ENCODE peak calls at places on chromosomes 13 and 19, in ten cellular contexts. P is H7; K is EH; Q is stimulated activated CD4-positive, alpha-beta T cell treated with anti-CD3 and anti-CD28 coated beads, Interleukin-4, amount 100 ng/mL, for 24 hours; T is astrocyte of the spinal cord; X is CD8-positive, alpha-beta memory T cell; I is T-helper 2 cell; E is glutamatergic neuron; F is HuH-7; G is osteocyte. V is an unnamed sample.

GRCh38 chr19:28495046-28495445 is 717.9 kb downstream of the UQCRFS1 start:
- DNase-seq in P (no peak), K (no peak), Q (no peak), T (no peak), X (no peak), I (no peak), E (no peak), F (no peak), G (no peak), V (no peak)

GRCh38 chr13:38905861-38906260 is 84.8 kb downstream of the STOML3 start:
- DNase-seq in P (no peak), K (no peak), Q (no peak), T (no peak), X (no peak), I (no peak), E (no peak), F (no peak), G (no peak), V (peak)

GRCh38 chr19:1884291-1884718 is 991 bp downstream of the ABHD17A start:
- DNase-seq in P (no peak), K (no peak), Q (no peak), T (no peak), X (peak), I (peak), E (no peak), F (no peak), G (no peak), V (no peak)

GRCh38 chr13:85724554-85725432 is 74.4 kb downstream of the SLITRK6 start:
- DNase-seq in P (no peak), K (no peak), Q (no peak), T (no peak), X (no peak), I (no peak), E (no peak), F (no peak), G (no peak), V (no peak)

GRCh38 chr19:19039901-19040300 is 6.5 kb downstream of the ARMC6 start:
- DNase-seq in P (no peak), K (no peak), Q (no peak), T (no peak), X (no peak), I (peak), E (no peak), F (no peak), G (no peak), V (no peak)

GRCh38 chr19:3289971-3290569 is 65.6 kb downstream of the CELF5 start:
- DNase-seq in P (peak), K (no peak), Q (no peak), T (no peak), X (no peak), I (no peak), E (no peak), F (no peak), G (no peak), V (no peak)

GRCh38 chr19:16234552-16235445 is 37.1 kb downstream of the AP1M1 start:
- DNase-seq in P (peak), K (no peak), Q (no peak), T (no peak), X (no peak), I (no peak), E (no peak), F (no peak), G (no peak), V (no peak)

GRCh38 chr13:36124236-36124822 is 6.9 kb downstream of the DCLK1 start:
- DNase-seq in P (no peak), K (peak), Q (no peak), T (peak), X (no peak), I (no peak), E (no peak), F (no peak), G (no peak), V (peak)

GRCh38 chr19:2887391-2887914 is 13.3 kb upstream of the ZNF57 start:
- DNase-seq in P (peak), K (peak), Q (no peak), T (peak), X (no peak), I (no peak), E (no peak), F (peak), G (no peak), V (peak)

GRCh38 chr19:38617283-38617763 is 430 bp downstream of the MAP4K1 start:
- DNase-seq in P (no peak), K (no peak), Q (peak), T (no peak), X (no peak), I (peak), E (no peak), F (no peak), G (no peak), V (no peak)

GRCh38 chr13:31765441-31765840 is 26.1 kb downstream of the RXFP2 start:
- DNase-seq in P (no peak), K (peak), Q (no peak), T (peak), X (no peak), I (no peak), E (no peak), F (no peak), G (no peak), V (peak)

GRCh38 chr19:10288662-10289166 is 1.0 kb upstream of the ICAM5 start:
- DNase-seq in P (peak), K (peak), Q (peak), T (no peak), X (no peak), I (peak), E (no peak), F (peak), G (no peak), V (peak)

GRCh38 chr13:99916366-99917103 is 55.0 kb downstream of the ZIC5 start:
- DNase-seq in P (peak), K (peak), Q (peak), T (peak), X (no peak), I (peak), E (no peak), F (peak), G (no peak), V (peak)

GRCh38 chr13:97194473-97194872 is 27.7 kb upstream of the MBNL2 start:
- DNase-seq in P (no peak), K (peak), Q (no peak), T (peak), X (no peak), I (no peak), E (no peak), F (no peak), G (no peak), V (peak)

GRCh38 chr19:1355258-1355973 is 28.3 kb upstream of the NDUFS7 start:
- DNase-seq in P (peak), K (no peak), Q (no peak), T (no peak), X (no peak), I (no peak), E (no peak), F (no peak), G (no peak), V (peak)

GRCh38 chr13:111664060-111664459 is 343.6 kb downstream of the TEX29 start:
- DNase-seq in P (no peak), K (no peak), Q (no peak), T (no peak), X (no peak), I (no peak), E (no peak), F (no peak), G (peak), V (no peak)

GRCh38 chr19:19866599-19867248 is 1.0 kb downstream of the ZNF253 start:
- DNase-seq in P (peak), K (peak), Q (peak), T (no peak), X (peak), I (peak), E (peak), F (peak), G (no peak), V (peak)

GRCh38 chr19:47188507-47189033 is 42.4 kb downstream of the BBC3 start:
- DNase-seq in P (no peak), K (no peak), Q (no peak), T (no peak), X (no peak), I (no peak), E (no peak), F (no peak), G (no peak), V (no peak)

GRCh38 chr19:29476528-29476927 is 49.3 kb upstream of the VSTM2B start:
- DNase-seq in P (no peak), K (no peak), Q (no peak), T (no peak), X (no peak), I (no peak), E (no peak), F (no peak), G (peak), V (no peak)

GRCh38 chr13:39602614-39603366 is at the start of gene LHFPL6:
- DNase-seq in P (peak), K (peak), Q (peak), T (peak), X (peak), I (peak), E (peak), F (peak), G (peak), V (peak)

GRCh38 chr19:16340654-16341053 is 16.0 kb downstream of the KLF2 start:
- DNase-seq in P (no peak), K (no peak), Q (no peak), T (no peak), X (no peak), I (no peak), E (no peak), F (no peak), G (no peak), V (no peak)

GRCh38 chr13:88751994-88752393 is 1080.8 kb downstream of the SLITRK5 start:
- DNase-seq in P (no peak), K (no peak), Q (no peak), T (no peak), X (no peak), I (no peak), E (no peak), F (no peak), G (no peak), V (no peak)